ENCODE peak calls at places on chromosomes 13 and 19, in seven cellular contexts. M is AG10803, L is astrocyte, X is endothelial cell, D is uterus, Q is foreskin fibroblast, S is fibroblast of mammary gland. K is an unnamed sample.
A peak's percentile ranks its signal among the peaks of the same experiment; 100 is the strongest.

GRCh38 chr13:104773775-104774174 is 1707.6 kb upstream of the SLC10A2 start:
- DNase-seq in M (peak; percentile 19), L (peak; percentile 46), X (peak; percentile 5), D (no peak), Q (peak; percentile 32), S (peak; percentile 54), K (peak; percentile 82)

GRCh38 chr13:98033277-98034247 is 80.1 kb downstream of the IPO5 start:
- DNase-seq in M (peak; percentile 81), L (peak; percentile 25), X (peak; percentile 52), D (peak; percentile 23), Q (peak; percentile 56), S (peak; percentile 66), K (peak; percentile 50)

GRCh38 chr13:89550842-89551422 is 1796.6 kb upstream of the MIR17HG start:
- DNase-seq in M (no peak), L (peak; percentile 65), X (no peak), D (no peak), Q (no peak), S (no peak), K (peak; percentile 76)

GRCh38 chr19:35162471-35163326 is 8.2 kb downstream of the FXYD5 start:
- DNase-seq in M (peak; percentile 54), L (peak; percentile 51), X (no peak), D (no peak), Q (no peak), S (no peak), K (peak; percentile 95)

GRCh38 chr19:38251564-38252051 is 4.6 kb downstream of the PPP1R14A start:
- DNase-seq in M (peak; percentile 31), L (no peak), X (no peak), D (peak; percentile 57), Q (no peak), S (no peak), K (peak; percentile 78)

GRCh38 chr13:69857188-69857821 is 250.3 kb upstream of the ATXN8OS start:
- DNase-seq in M (peak; percentile 9), L (peak; percentile 7), X (no peak), D (no peak), Q (no peak), S (peak; percentile 35), K (peak; percentile 70)

GRCh38 chr19:17240062-17240854 is 5.5 kb downstream of the NR2F6 start:
- DNase-seq in M (no peak), L (no peak), X (no peak), D (no peak), Q (no peak), S (no peak), K (no peak)

GRCh38 chr19:6066661-6067646 is 43.3 kb downstream of the RFX2 start:
- DNase-seq in M (peak; percentile 98), L (peak; percentile 88), X (peak; percentile 84), D (peak; percentile 96), Q (peak; percentile 56), S (peak; percentile 88), K (peak; percentile 81)

GRCh38 chr19:18044825-18045304 is 36.9 kb downstream of the ARRDC2 start:
- DNase-seq in M (peak; percentile 67), L (peak; percentile 44), X (no peak), D (peak; percentile 49), Q (peak; percentile 53), S (peak; percentile 62), K (peak; percentile 53)

GRCh38 chr19:35533822-35534521 is 716 bp downstream of the GAPDHS start:
- DNase-seq in M (peak; percentile 48), L (no peak), X (peak; percentile 50), D (no peak), Q (peak; percentile 44), S (peak; percentile 41), K (peak; percentile 24)

GRCh38 chr13:43303040-43303729 is 279.8 kb downstream of the DNAJC15 start:
- DNase-seq in M (peak; percentile 84), L (peak; percentile 42), X (peak; percentile 59), D (peak; percentile 24), Q (peak; percentile 65), S (peak; percentile 61), K (peak; percentile 38)

DNA sequence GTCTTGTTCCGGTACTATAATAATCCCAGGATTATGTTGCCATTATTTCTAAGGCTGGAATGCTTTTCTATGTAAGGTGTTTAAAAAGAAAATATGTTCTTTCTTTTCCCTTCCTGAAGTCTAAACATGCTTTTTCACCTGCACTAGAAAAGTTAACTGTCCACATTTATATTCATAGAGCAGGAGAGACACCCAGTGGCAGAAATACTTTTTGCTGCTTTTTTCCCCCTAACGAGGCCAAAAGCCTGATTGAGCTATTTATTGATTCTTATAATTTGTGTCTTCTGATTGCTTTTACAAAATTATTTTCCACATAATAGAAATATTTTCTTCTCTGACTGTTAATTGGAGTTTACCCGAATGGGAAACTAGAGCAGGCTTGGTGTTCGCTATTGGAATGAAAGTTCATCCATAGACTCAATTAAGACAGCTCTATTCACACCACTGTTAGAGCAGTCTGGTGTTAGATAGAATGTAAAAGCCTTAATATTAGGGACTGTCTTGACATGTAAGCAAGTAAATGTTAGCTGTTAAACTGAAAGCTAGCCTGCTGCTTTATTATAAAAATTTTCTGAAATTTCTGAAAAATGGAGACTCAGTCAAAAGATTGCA is 15.8 kb downstream of the GPR180 start:
- DNase-seq in M (peak; percentile 13), L (no peak), X (peak; percentile 18), D (no peak), Q (no peak), S (peak; percentile 34), K (no peak)
- TF ChIP-seq CTCF in M (peak; percentile 62), L (peak; percentile 64), X (peak; percentile 18), D (peak; percentile 60), Q (peak; percentile 47), S (peak; percentile 45), K (peak; percentile 57)

GRCh38 chr13:30457306-30457891 is 8.3 kb downstream of the HMGB1 start:
- DNase-seq in M (peak; percentile 7), L (no peak), X (no peak), D (no peak), Q (no peak), S (no peak), K (no peak)

GRCh38 chr13:30450066-30450465 is 15.7 kb downstream of the HMGB1 start:
- DNase-seq in M (no peak), L (no peak), X (no peak), D (no peak), Q (no peak), S (no peak), K (no peak)

GRCh38 chr13:30454991-30455390 is 10.7 kb downstream of the HMGB1 start:
- DNase-seq in M (no peak), L (no peak), X (no peak), D (no peak), Q (no peak), S (no peak), K (no peak)

GRCh38 chr13:30456290-30456689 is 9.4 kb downstream of the HMGB1 start:
- DNase-seq in M (peak; percentile 43), L (no peak), X (no peak), D (no peak), Q (no peak), S (no peak), K (no peak)

DNA sequence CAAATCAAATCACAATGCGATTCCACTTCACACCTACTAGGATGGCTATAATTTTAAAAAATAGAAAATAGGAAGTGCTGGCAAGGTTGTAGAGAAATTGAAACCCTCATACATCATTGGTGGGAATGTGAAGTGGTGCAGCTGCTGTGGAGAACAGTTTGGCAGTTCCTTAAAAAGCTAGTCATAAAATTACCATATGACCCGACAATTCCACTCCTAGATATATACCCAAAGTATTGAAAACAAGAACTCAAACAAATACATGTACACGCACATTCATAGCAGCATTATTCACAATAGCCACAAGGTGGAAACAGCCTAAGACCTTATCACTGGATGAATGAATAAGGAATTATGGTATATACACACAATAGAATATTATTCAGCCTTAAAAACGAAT is 12.0 kb downstream of the HMGB1 start:
- DNase-seq in M (peak; percentile 6), L (no peak), X (no peak), D (no peak), Q (no peak), S (peak; percentile 42), K (peak; percentile 27)
- TF ChIP-seq CTCF in M (peak; percentile 31), L (peak; percentile 21), X (peak; percentile 17), D (no peak), Q (peak; percentile 21), S (peak; percentile 32), K (peak; percentile 19)

GRCh38 chr19:31100945-31101344 is 248.3 kb downstream of the TSHZ3 start:
- DNase-seq in M (peak; percentile 24), L (no peak), X (no peak), D (no peak), Q (peak; percentile 7), S (no peak), K (no peak)
- TF ChIP-seq CTCF in M (peak; percentile 31), L (no peak), X (no peak), D (no peak), Q (no peak), S (no peak), K (no peak)

GRCh38 chr19:15113245-15114152 is 6.3 kb downstream of the SYDE1 start:
- DNase-seq in M (no peak), L (no peak), X (no peak), D (no peak), Q (no peak), S (no peak), K (no peak)

GRCh38 chr19:15114153-15114540 is 6.9 kb downstream of the SYDE1 start:
- DNase-seq in M (peak; percentile 47), L (peak; percentile 57), X (no peak), D (no peak), Q (peak; percentile 68), S (peak; percentile 79), K (no peak)

GRCh38 chr19:15110418-15110815 is 3.2 kb downstream of the SYDE1 start:
- DNase-seq in M (no peak), L (no peak), X (no peak), D (no peak), Q (no peak), S (no peak), K (no peak)

GRCh38 chr19:15111758-15112157 is 4.6 kb downstream of the SYDE1 start:
- DNase-seq in M (no peak), L (no peak), X (no peak), D (no peak), Q (no peak), S (no peak), K (no peak)

DNA sequence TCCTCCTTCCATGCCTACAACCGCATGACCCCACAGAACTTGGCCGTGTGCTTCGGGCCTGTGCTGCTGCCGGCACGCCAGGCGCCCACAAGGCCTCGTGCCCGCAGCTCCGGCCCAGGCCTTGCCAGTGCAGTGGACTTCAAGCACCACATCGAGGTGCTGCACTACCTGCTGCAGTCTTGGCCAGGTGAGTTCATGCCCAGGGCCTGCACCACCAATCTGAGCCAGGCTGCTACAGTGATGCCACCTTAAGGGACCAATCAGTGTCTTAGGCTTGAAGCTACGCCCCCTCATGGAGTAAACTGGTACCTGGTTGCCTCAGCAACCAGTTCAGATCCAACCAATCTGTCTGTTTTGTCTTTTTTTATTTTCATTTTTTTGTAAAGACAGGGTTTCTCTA is 5.2 kb downstream of the SYDE1 start:
- DNase-seq in M (peak; percentile 11), L (no peak), X (no peak), D (no peak), Q (no peak), S (no peak), K (peak; percentile 61)
- TF ChIP-seq CTCF in M (no peak), L (no peak), X (no peak), D (no peak), Q (peak; percentile 3), S (no peak), K (peak; percentile 4)

GRCh38 chr19:31232220-31232619 is 117.0 kb downstream of the TSHZ3 start:
- DNase-seq in M (peak; percentile 48), L (peak; percentile 82), X (no peak), D (no peak), Q (no peak), S (peak; percentile 73), K (peak; percentile 28)
- TF ChIP-seq CTCF in M (no peak), L (no peak), X (no peak), D (no peak), Q (no peak), S (peak; percentile 10), K (peak; percentile 42)